ENCODE peak calls at places on chromosomes 3 and 15, in six cellular contexts. T, J, R, Y, Z and V are unnamed samples. For H3K27me3 and H3K36me3, the result is how much of the 10 kb centered on the place peaks cover.

GRCh38 chr3:174862101-174862500 is 3.0 kb downstream of the NAALADL2 start:
- DNase-seq in J (peak), Z (no peak), R (no peak), T (peak), Y (no peak), V (peak)

GRCh38 chr3:190614466-190615384 is 100.8 kb downstream of the IL1RAP start:
- DNase-seq in J (no peak), T (no peak), Y (no peak), R (no peak), Z (no peak), V (no peak)

GRCh38 chr15:27933562-27933961 is 165.6 kb downstream of the OCA2 start:
- DNase-seq in Y (no peak), T (no peak), R (no peak), Z (no peak), J (no peak), V (no peak)

GRCh38 chr3:12120374-12121140 is 38.2 kb downstream of the TIMP4 start:
- DNase-seq in R (no peak), J (no peak), Y (no peak), T (no peak), Z (no peak), V (no peak)

GRCh38 chr15:69265347-69265955 is 33.3 kb upstream of the PAQR5 start:
- DNase-seq in Y (no peak), Z (no peak), T (no peak), R (no peak), J (no peak), V (peak)

GRCh38 chr3:14602006-14602803 is 49.4 kb upstream of the CCDC174 start:
- DNase-seq in J (no peak), Y (no peak), R (no peak), T (no peak), Z (no peak), V (peak)

GRCh38 chr3:48826451-48826850 is 21.2 kb downstream of the PRKAR2A start:
- DNase-seq in Y (no peak), R (no peak), T (no peak), Z (no peak), J (no peak), V (no peak)

GRCh38 chr3:54069961-54070360 is 52.4 kb upstream of the CACNA2D3 start:
- DNase-seq in Y (no peak), Z (no peak), T (no peak), R (no peak), J (no peak), V (no peak)

GRCh38 chr3:123728991-123729390 is 144.1 kb upstream of the HACD2 start:
- DNase-seq in T (no peak), Z (no peak), Y (no peak), R (no peak), J (no peak), V (no peak)

GRCh38 chr3:119290613-119291012 is 3.6 kb upstream of the ARHGAP31 start:
- DNase-seq in R (no peak), J (no peak), T (no peak), Z (no peak), Y (no peak), V (no peak)

GRCh38 chr3:29775352-29775751 is 494.5 kb downstream of the RBMS3 start:
- DNase-seq in T (no peak), R (no peak), Z (no peak), J (no peak), Y (no peak), V (no peak)

GRCh38 chr3:57228734-57229505 is 1.4 kb downstream of the APPL1 start:
- DNase-seq in Z (no peak), Y (no peak), R (no peak), T (no peak), J (no peak), V (no peak)

GRCh38 chr15:77569647-77570186 is 63.0 kb downstream of the LINGO1 start:
- DNase-seq in J (no peak), T (no peak), Z (no peak), Y (no peak), R (no peak), V (no peak)

GRCh38 chr3:16060358-16060852 is 114.1 kb upstream of the GALNT15 start:
- DNase-seq in Z (no peak), J (no peak), Y (no peak), T (no peak), R (peak), V (peak)

GRCh38 chr15:81530271-81530670 is 156.3 kb upstream of the TMC3 start:
- DNase-seq in Y (no peak), Z (no peak), T (no peak), R (no peak), J (no peak), V (no peak)

GRCh38 chr3:10279384-10280176 is 13.2 kb downstream of the GHRL start:
- DNase-seq in R (no peak), Z (no peak), T (no peak), Y (no peak), J (no peak), V (no peak)

GRCh38 chr15:85443593-85444328 is 63.4 kb downstream of the AKAP13 start:
- DNase-seq in Z (peak), J (no peak), Y (peak), T (no peak), R (no peak), V (no peak)

GRCh38 chr3:181725830-181726229 is 14.1 kb downstream of the SOX2 start:
- DNase-seq in J (no peak), T (no peak), Z (no peak), Y (no peak), R (no peak), V (no peak)

GRCh38 chr15:52186651-52187486 is 4.3 kb downstream of the GNB5 start:
- DNase-seq in Z (no peak), T (no peak), R (no peak), J (no peak), Y (no peak), V (no peak)

GRCh38 chr3:78645628-78646310 is 1122.0 kb downstream of the ROBO1 start:
- DNase-seq in Z (peak), J (no peak), Y (peak), R (no peak), T (no peak), V (peak)

GRCh38 chr15:23395030-23395692 is 40.6 kb downstream of the GOLGA8S start:
- DNase-seq in Z (no peak), T (no peak), Y (no peak), J (no peak), R (no peak), V (no peak)

GRCh38 chr3:139537795-139538538 is 1.6 kb downstream of the RBP1 start:
- DNase-seq in Z (no peak), T (no peak), R (no peak), Y (no peak), J (no peak), V (no peak)

GRCh38 chr3:37925157-37925556 is 63.5 kb downstream of the CTDSPL start:
- DNase-seq in Z (no peak), J (no peak), Y (no peak), R (no peak), T (no peak), V (no peak)

GRCh38 chr3:133460809-133461208 is 61.0 kb downstream of the BFSP2 start:
- DNase-seq in R (no peak), Y (no peak), Z (no peak), T (no peak), J (no peak), V (no peak)

GRCh38 chr15:93300796-93301195 is 211.8 kb upstream of the RGMA start:
- DNase-seq in T (no peak), Z (no peak), R (no peak), J (peak), Y (no peak), V (no peak)

GRCh38 chr3:158430448-158430847 is 140.5 kb upstream of the MLF1 start:
- DNase-seq in T (no peak), Z (no peak), J (no peak), Y (no peak), R (no peak), V (no peak)

GRCh38 chr3:194906229-194906629 is 220.5 kb downstream of the FAM43A start:
- DNase-seq in R (no peak), Z (no peak), T (no peak), Y (no peak), J (no peak), V (no peak)
- H3K27me3 ChIP-seq in R (under half), Z (under half), T (under half), Y (under half), J (under half), V (under half)

DNA sequence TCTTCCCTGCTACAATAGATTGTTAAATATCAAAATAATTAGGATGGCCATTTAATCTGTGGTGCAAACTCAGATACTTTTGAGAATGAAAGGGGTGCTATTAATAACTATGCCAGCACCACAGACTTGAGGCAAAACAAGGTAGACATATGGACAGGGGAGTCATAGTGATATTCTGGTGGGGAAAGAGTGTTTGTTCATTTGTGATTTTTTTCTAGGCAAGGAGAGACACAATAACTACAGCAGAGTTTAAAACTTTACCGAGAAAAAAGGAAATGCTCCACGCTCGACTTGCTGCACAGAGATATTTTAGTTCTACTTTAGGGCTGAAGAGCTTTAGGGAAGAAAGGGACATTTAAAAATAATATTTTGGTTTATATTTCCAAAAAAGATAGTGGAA is 611.2 kb upstream of the GRM7 start:
- DNase-seq in Y (no peak), T (no peak), J (no peak), Z (no peak), R (no peak), V (no peak)
- H3K4me3 ChIP-seq in Y (no peak), T (no peak), J (no peak), Z (no peak), R (no peak), V (no peak)

GRCh38 chr3:71002298-71002697 is 581.2 kb downstream of the FOXP1 start:
- DNase-seq in J (no peak), T (no peak), Y (no peak), Z (no peak), R (no peak), V (no peak)

GRCh38 chr3:70999730-71000129 is 583.8 kb downstream of the FOXP1 start:
- DNase-seq in T (no peak), Y (no peak), J (no peak), Z (no peak), R (no peak), V (no peak)

GRCh38 chr3:70996082-70996481 is 587.4 kb downstream of the FOXP1 start:
- DNase-seq in Z (no peak), Y (no peak), J (no peak), R (no peak), T (no peak), V (no peak)

GRCh38 chr3:71001303-71001702 is 582.2 kb downstream of the FOXP1 start:
- DNase-seq in Y (no peak), T (no peak), Z (no peak), J (no peak), R (no peak), V (no peak)

DNA sequence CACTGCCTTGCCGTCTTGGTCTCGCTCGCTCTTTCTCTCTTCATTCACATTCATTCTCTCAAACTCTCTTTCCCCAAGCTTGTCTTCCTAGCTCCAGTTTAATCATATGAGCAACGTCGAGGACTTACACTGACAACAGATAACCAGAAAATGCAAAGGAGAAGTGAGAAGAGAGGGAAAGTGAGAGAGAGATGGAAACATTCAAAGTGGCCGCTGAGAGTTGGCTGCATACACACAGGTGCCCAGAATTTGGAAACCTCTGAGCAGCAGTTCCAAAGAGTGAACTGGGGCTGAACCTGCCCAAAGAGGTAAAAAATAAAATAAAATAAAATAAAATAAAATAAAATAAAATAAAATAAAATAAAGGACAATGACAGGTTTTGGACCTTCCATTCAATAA is 583.0 kb downstream of the FOXP1 start:
- DNase-seq in J (no peak), Y (no peak), T (no peak), Z (no peak), R (no peak), V (no peak)
- H3K36me3 ChIP-seq in J (under half), Y (half or more), T (under half), Z (under half), R (under half), V (under half)

GRCh38 chr3:13276438-13277129 is 143.5 kb downstream of the NUP210 start:
- DNase-seq in T (no peak), J (no peak), R (no peak), Y (no peak), Z (no peak), V (peak)

GRCh38 chr3:13277130-13277783 is 142.9 kb downstream of the NUP210 start:
- DNase-seq in Y (no peak), J (no peak), T (no peak), Z (no peak), R (peak), V (no peak)

GRCh38 chr3:13278783-13279531 is 141.2 kb downstream of the NUP210 start:
- DNase-seq in T (no peak), Z (no peak), Y (no peak), R (no peak), J (no peak), V (no peak)

GRCh38 chr3:13279532-13279910 is 140.6 kb downstream of the NUP210 start:
- DNase-seq in J (no peak), Y (no peak), Z (no peak), T (no peak), R (no peak), V (no peak)

GRCh38 chr3:13277860-13278531 is 142.1 kb downstream of the NUP210 start:
- DNase-seq in R (no peak), J (no peak), Z (no peak), T (no peak), Y (no peak), V (peak)
- H3K27me3 ChIP-seq in R (half or more), J (under half), Z (under half), T (under half), Y (under half), V (under half)

DNA sequence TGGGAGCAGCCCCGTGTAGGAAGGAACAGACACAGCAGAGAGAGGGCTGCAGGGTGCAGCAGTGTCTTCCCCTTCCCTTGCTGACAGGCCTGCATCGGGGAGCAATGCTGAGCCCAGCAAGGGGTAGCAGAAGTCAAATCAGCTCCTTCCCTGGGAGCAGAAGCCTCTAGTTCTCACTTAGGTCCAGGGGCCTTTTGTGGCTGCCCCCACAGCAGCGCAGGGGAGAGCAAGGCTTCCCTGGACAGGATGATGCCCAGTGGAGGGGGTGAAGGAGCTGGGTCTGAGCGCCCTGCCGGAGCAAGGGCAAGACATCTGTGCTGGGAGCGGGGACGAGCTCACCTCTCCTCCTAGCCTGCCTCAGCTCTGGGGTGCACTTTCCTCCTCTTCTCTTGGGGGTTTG is 827 bp downstream of the PLCB2 start:
- DNase-seq in T (peak), J (no peak), Y (no peak), Z (no peak), R (no peak), V (peak)
- H3K4me3 ChIP-seq in T (peak), J (peak), Y (peak), Z (no peak), R (peak), V (no peak)

DNA sequence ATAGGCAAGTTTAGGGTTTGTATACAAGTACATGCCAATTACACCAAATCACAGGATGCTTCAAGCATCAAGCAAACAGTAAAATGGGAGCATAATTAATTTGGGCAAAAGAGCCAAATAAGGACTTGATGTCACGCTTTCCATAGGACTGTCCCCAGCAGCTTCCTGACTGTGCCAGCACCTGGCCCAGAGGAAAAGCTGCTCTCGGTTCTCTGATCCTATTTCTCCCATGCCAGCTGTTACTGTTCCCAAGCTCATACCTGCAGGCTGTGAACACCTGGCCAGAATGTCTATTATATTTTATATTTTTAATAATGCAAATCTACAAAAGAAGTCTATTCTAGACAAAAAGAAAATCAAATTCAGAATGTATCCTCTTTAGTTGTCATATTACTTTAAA is 12.2 kb downstream of the ZXDC start:
- DNase-seq in R (no peak), Z (no peak), T (no peak), J (no peak), Y (no peak), V (no peak)
- H3K36me3 ChIP-seq in R (half or more), Z (half or more), T (half or more), J (half or more), Y (half or more), V (half or more)

DNA sequence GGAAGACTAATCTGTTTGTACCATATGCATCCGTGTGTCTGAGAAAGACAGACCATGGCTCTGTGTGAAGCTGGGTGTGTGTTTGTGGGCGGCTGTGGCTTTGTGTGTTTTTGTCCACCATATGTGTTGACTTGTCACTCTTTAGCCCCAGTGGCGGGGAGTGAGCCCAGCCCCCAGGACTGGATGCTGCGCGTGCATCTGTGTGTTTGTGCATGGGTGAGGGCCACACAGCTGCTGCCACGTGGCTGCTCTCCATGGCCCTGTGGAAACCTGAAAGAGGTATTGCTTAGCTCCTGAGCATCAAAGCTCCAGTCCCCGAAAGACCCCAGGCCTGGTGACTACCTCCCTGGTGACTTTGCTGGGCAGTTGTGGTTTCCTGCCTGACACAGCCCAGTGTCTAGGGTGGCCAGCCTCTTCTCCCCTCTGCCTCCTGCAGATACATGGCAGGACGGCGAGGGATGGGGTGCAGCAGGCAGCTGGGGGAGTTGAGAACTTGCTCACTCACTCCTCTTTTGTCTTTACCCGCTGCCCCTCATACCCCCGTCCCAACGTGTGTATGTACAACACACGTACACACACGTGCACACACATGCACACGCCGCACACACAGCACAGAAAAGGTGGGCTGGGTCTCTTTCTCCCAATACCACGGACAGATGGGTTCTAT is 6.5 kb downstream of the EPHB3 start:
- DNase-seq in R (no peak), Z (no peak), Y (no peak), J (no peak), T (no peak), V (no peak)
- H3K27me3 ChIP-seq in R (under half), Z (under half), Y (under half), J (under half), T (under half), V (half or more)